ENCODE peak calls at places on chromosomes 16 and 17, in five cellular contexts. One of them, this sample, is unnamed.

GRCh38 chr17:51425793-51426192 is 165.4 kb downstream of the UTP18 start:
- DNase-seq in T-helper 2 cell: no peak
- DNase-seq in coronary artery: no peak
- DNase-seq in heart left ventricle: no peak
- DNase-seq in iPS DF 19.7: no peak
- DNase-seq in this sample: no peak

GRCh38 chr16:73172621-73173312 is 124.8 kb upstream of the ZFHX3 start:
- DNase-seq in T-helper 2 cell: no peak
- DNase-seq in coronary artery: no peak
- DNase-seq in heart left ventricle: peak; percentile 82
- DNase-seq in iPS DF 19.7: no peak
- DNase-seq in this sample: peak; percentile 89

GRCh38 chr17:78394209-78394608 is 15.8 kb downstream of the PGS1 start:
- DNase-seq in T-helper 2 cell: no peak
- DNase-seq in coronary artery: no peak
- DNase-seq in heart left ventricle: no peak
- DNase-seq in iPS DF 19.7: no peak
- DNase-seq in this sample: no peak

GRCh38 chr17:6215071-6216035 is 145.2 kb downstream of the WSCD1 start:
- DNase-seq in T-helper 2 cell: no peak
- DNase-seq in coronary artery: no peak
- DNase-seq in heart left ventricle: no peak
- DNase-seq in iPS DF 19.7: no peak
- DNase-seq in this sample: no peak

GRCh38 chr17:63039342-63039741 is 73.3 kb downstream of the TANC2 start:
- DNase-seq in T-helper 2 cell: no peak
- DNase-seq in coronary artery: no peak
- DNase-seq in heart left ventricle: no peak
- DNase-seq in iPS DF 19.7: no peak
- DNase-seq in this sample: no peak

GRCh38 chr16:6016530-6017184 is 919.1 kb upstream of the EEF2KMT start:
- DNase-seq in T-helper 2 cell: no peak
- DNase-seq in coronary artery: no peak
- DNase-seq in heart left ventricle: no peak
- DNase-seq in iPS DF 19.7: peak; percentile 5
- DNase-seq in this sample: no peak

GRCh38 chr16:57824880-57825279 is 22.6 kb upstream of the KIFC3 start:
- DNase-seq in T-helper 2 cell: no peak
- DNase-seq in coronary artery: no peak
- DNase-seq in heart left ventricle: no peak
- DNase-seq in iPS DF 19.7: no peak
- DNase-seq in this sample: no peak

GRCh38 chr16:89052824-89053724 is 40.6 kb upstream of the ACSF3 start:
- DNase-seq in T-helper 2 cell: no peak
- DNase-seq in coronary artery: no peak
- DNase-seq in heart left ventricle: no peak
- DNase-seq in iPS DF 19.7: no peak
- DNase-seq in this sample: no peak

GRCh38 chr17:72604518-72604917 is 483.7 kb downstream of the SOX9 start:
- DNase-seq in T-helper 2 cell: no peak
- DNase-seq in coronary artery: no peak
- DNase-seq in heart left ventricle: no peak
- DNase-seq in iPS DF 19.7: no peak
- DNase-seq in this sample: no peak

GRCh38 chr17:41439375-41439774 is 1.4 kb downstream of the KRT38 start:
- DNase-seq in T-helper 2 cell: no peak
- DNase-seq in coronary artery: no peak
- DNase-seq in heart left ventricle: no peak
- DNase-seq in iPS DF 19.7: no peak
- DNase-seq in this sample: no peak

GRCh38 chr17:59829217-59830006 is 63.3 kb downstream of the TUBD1 start:
- DNase-seq in T-helper 2 cell: no peak
- DNase-seq in coronary artery: no peak
- DNase-seq in heart left ventricle: no peak
- DNase-seq in iPS DF 19.7: no peak
- DNase-seq in this sample: no peak

GRCh38 chr16:4515611-4516233 is 22.9 kb downstream of the CDIP1 start:
- DNase-seq in T-helper 2 cell: no peak
- DNase-seq in coronary artery: no peak
- DNase-seq in heart left ventricle: no peak
- DNase-seq in iPS DF 19.7: no peak
- DNase-seq in this sample: no peak

GRCh38 chr16:83954577-83955016 is 1.6 kb downstream of the OSGIN1 start:
- DNase-seq in T-helper 2 cell: no peak
- DNase-seq in coronary artery: peak; percentile 82
- DNase-seq in heart left ventricle: peak; percentile 66
- DNase-seq in iPS DF 19.7: no peak
- DNase-seq in this sample: peak; percentile 82

GRCh38 chr16:89293276-89294143 is 76.0 kb downstream of the ZNF778 start:
- DNase-seq in T-helper 2 cell: no peak
- DNase-seq in coronary artery: no peak
- DNase-seq in heart left ventricle: no peak
- DNase-seq in iPS DF 19.7: no peak
- DNase-seq in this sample: no peak

GRCh38 chr16:11405331-11406176 is 60.3 kb downstream of the RMI2 start:
- DNase-seq in T-helper 2 cell: peak; percentile 34
- DNase-seq in coronary artery: no peak
- DNase-seq in heart left ventricle: peak; percentile 22
- DNase-seq in iPS DF 19.7: no peak
- DNase-seq in this sample: no peak

This sample was measured in sigmoid colon.